ENCODE peak calls at places on chromosomes 6 and 20, in four cellular contexts. One of them, this sample, is unnamed.

GRCh38 chr20:37231970-37232620 is 29.5 kb downstream of the GHRH start:
- DNase-seq in CD8-positive, alpha-beta T cell: no peak
- DNase-seq in psoas muscle: no peak
- DNase-seq in A673: no peak
- DNase-seq in this sample: no peak

GRCh38 chr6:141700836-141701235 is 431.9 kb upstream of the GJE1 start:
- DNase-seq in CD8-positive, alpha-beta T cell: no peak
- DNase-seq in A673: peak; percentile 3
- DNase-seq in psoas muscle: no peak
- DNase-seq in this sample: peak; percentile 3

GRCh38 chr20:57435498-57436222 is 44.5 kb downstream of the RBM38 start:
- DNase-seq in CD8-positive, alpha-beta T cell: peak; percentile 28
- DNase-seq in A673: peak; percentile 44
- DNase-seq in psoas muscle: peak; percentile 90
- DNase-seq in this sample: no peak

GRCh38 chr6:62971976-62972658 is 239.2 kb upstream of the FKBP1C start:
- DNase-seq in CD8-positive, alpha-beta T cell: no peak
- DNase-seq in psoas muscle: no peak
- DNase-seq in A673: no peak
- DNase-seq in this sample: no peak

GRCh38 chr6:158630944-158631616 is 13.5 kb downstream of the DYNLT1 start:
- DNase-seq in psoas muscle: peak; percentile 66
- DNase-seq in CD8-positive, alpha-beta T cell: no peak
- DNase-seq in A673: no peak
- DNase-seq in this sample: peak; percentile 77

GRCh38 chr6:130825772-130826441 is 1.3 kb upstream of the SMLR1 start:
- DNase-seq in A673: no peak
- DNase-seq in psoas muscle: no peak
- DNase-seq in CD8-positive, alpha-beta T cell: no peak
- DNase-seq in this sample: no peak

GRCh38 chr6:112879920-112880413 is 532.8 kb downstream of the RFPL4B start:
- DNase-seq in psoas muscle: peak; percentile 50
- DNase-seq in A673: no peak
- DNase-seq in CD8-positive, alpha-beta T cell: no peak
- DNase-seq in this sample: no peak

GRCh38 chr6:115001726-115002436 is 659.1 kb upstream of the HS3ST5 start:
- DNase-seq in A673: peak; percentile 26
- DNase-seq in psoas muscle: no peak
- DNase-seq in CD8-positive, alpha-beta T cell: no peak
- DNase-seq in this sample: no peak

GRCh38 chr6:52900536-52900935 is 9.0 kb downstream of the GSTA3 start:
- DNase-seq in psoas muscle: no peak
- DNase-seq in A673: no peak
- DNase-seq in CD8-positive, alpha-beta T cell: no peak
- DNase-seq in this sample: no peak

GRCh38 chr6:42368156-42368555 is 83.6 kb downstream of the TRERF1 start:
- DNase-seq in CD8-positive, alpha-beta T cell: peak; percentile 47
- DNase-seq in psoas muscle: no peak
- DNase-seq in A673: no peak
- DNase-seq in this sample: peak; percentile 21

GRCh38 chr20:36744764-36745191 is 1.1 kb downstream of the NDRG3 start:
- DNase-seq in psoas muscle: peak; percentile 87
- DNase-seq in CD8-positive, alpha-beta T cell: no peak
- DNase-seq in A673: no peak
- DNase-seq in this sample: peak; percentile 30

GRCh38 chr6:75802366-75802765 is 53.3 kb downstream of the MYO6 start:
- DNase-seq in A673: no peak
- DNase-seq in CD8-positive, alpha-beta T cell: no peak
- DNase-seq in psoas muscle: no peak
- DNase-seq in this sample: no peak

GRCh38 chr6:7071405-7071804 is 36.4 kb upstream of the RREB1 start:
- DNase-seq in A673: no peak
- DNase-seq in psoas muscle: no peak
- DNase-seq in CD8-positive, alpha-beta T cell: no peak
- DNase-seq in this sample: no peak

GRCh38 chr6:113449051-113449450 is 408.1 kb upstream of the MARCKS start:
- DNase-seq in CD8-positive, alpha-beta T cell: no peak
- DNase-seq in A673: no peak
- DNase-seq in psoas muscle: no peak
- DNase-seq in this sample: no peak

GRCh38 chr6:55886185-55886836 is 10.9 kb upstream of the BMP5 start:
- DNase-seq in psoas muscle: no peak
- DNase-seq in A673: peak; percentile 39
- DNase-seq in CD8-positive, alpha-beta T cell: no peak
- DNase-seq in this sample: peak; percentile 42

DNA sequence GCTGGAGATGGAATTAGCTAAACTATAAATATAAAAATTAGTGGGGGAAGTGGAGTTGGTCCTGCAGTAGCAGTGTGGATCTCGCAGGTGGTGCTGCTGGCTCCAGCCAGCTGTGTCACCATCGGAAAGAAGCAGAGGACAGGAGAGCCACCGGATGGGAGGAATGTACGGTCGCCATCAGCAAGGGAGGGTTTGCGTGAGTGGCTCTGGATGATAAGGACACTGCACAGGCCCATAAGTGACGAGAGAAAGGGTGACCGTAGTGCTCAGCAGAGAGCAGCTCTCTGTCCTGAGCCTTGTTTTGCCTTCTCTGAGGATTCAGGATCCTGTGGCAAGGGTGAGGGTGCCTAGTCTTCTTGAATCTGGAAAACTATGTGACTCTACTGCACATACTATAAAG is 378.7 kb downstream of the ZFAND3 start:
- DNase-seq in A673: no peak
- DNase-seq in CD8-positive, alpha-beta T cell: no peak
- DNase-seq in psoas muscle: no peak
- DNase-seq in this sample: no peak
- TF ChIP-seq CTCF in A673: no peak
- TF ChIP-seq CTCF in CD8-positive, alpha-beta T cell: no peak
- TF ChIP-seq CTCF in psoas muscle: no peak
- TF ChIP-seq CTCF in this sample: no peak

DNA sequence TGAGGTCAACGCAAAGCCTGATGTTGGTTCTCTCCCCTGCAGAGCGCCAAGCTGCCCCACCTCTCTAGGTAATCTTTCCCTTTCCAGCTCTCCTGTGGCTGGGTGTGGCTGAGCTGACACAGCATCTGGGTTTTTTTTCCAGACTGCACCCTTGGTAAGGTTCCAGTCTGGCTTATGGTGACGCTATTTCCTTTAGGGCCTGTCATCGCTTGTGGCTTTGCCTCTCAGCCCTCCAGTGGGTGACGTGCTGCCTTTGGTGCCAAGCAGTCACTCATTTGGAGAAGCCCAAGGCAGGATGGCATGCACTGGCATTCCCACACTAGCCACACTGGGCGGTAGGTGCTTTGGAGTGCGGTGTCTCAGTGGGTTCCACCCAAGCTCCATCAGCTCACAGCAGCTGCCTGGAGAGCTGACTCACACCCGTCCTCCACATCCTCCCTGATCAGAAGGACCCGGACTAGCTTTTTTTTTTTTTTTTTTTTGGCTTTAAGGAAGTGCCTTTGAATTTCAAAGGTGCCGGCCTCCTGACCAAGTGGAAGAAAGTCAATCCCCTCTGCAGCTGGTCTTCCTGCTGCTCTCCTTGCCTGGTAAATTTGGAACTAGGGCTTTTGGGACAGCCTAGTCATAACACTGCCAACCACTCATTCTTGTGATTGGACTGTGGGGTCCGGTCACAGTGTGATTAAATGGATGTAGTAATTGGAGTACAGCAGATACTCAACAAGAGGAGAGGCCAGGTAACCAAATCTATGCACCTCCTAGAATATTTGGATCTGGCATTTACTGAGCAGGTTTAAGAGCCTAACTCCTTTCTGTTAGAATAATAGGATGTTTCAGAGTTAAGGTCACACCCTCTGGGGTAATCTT is 153.6 kb downstream of the CD83 start:
- DNase-seq in CD8-positive, alpha-beta T cell: no peak
- DNase-seq in psoas muscle: no peak
- DNase-seq in A673: no peak
- DNase-seq in this sample: peak; percentile 80
- H3K4me3 ChIP-seq in CD8-positive, alpha-beta T cell: no peak overlapping the region
- H3K4me3 ChIP-seq in psoas muscle: no peak overlapping the region
- H3K4me3 ChIP-seq in A673: no peak overlapping the region
- H3K4me3 ChIP-seq in this sample: no peak overlapping the region

GRCh38 chr6:164455835-164456234 is 853.6 kb downstream of the C6orf118 start:
- DNase-seq in A673: no peak
- DNase-seq in psoas muscle: no peak
- DNase-seq in CD8-positive, alpha-beta T cell: no peak
- DNase-seq in this sample: no peak
- TF ChIP-seq CTCF in A673: no peak
- TF ChIP-seq CTCF in psoas muscle: no peak
- TF ChIP-seq CTCF in CD8-positive, alpha-beta T cell: no peak
- TF ChIP-seq CTCF in this sample: no peak

DNA sequence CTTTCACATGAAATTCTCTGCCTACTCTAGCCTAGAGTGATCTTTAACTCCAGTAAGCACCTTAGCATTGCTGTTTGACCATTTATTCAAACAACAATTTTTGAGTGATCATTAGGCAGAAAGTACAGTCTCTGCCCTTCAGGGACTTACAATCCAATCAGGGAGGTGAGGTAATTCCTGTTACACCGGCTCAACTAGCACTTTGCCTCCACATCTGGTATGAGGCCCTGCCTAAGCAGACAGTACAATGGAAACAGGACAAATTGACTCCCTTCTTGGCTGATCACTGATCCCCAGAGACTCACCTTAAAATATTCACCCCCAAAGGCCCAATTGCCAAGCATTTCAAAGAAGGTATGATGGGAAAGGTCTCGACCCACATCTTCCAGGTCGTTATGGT is 1.4 kb downstream of the AARS2 start:
- DNase-seq in psoas muscle: no peak
- DNase-seq in CD8-positive, alpha-beta T cell: no peak
- DNase-seq in A673: no peak
- DNase-seq in this sample: no peak
- H3K4me3 ChIP-seq in psoas muscle: no peak overlapping the region
- H3K4me3 ChIP-seq in CD8-positive, alpha-beta T cell: peak overlapping the region; percentile 82
- H3K4me3 ChIP-seq in A673: peak overlapping the region; percentile 92
- H3K4me3 ChIP-seq in this sample: no peak overlapping the region

GRCh38 chr6:134921980-134922313 is 28.0 kb downstream of the ALDH8A1 start:
- DNase-seq in psoas muscle: no peak
- DNase-seq in CD8-positive, alpha-beta T cell: no peak
- DNase-seq in A673: no peak
- DNase-seq in this sample: peak; percentile 51

GRCh38 chr6:134921276-134921979 is 28.5 kb downstream of the ALDH8A1 start:
- DNase-seq in A673: no peak
- DNase-seq in CD8-positive, alpha-beta T cell: no peak
- DNase-seq in psoas muscle: no peak
- DNase-seq in this sample: no peak

GRCh38 chr6:134920422-134920821 is 29.5 kb downstream of the ALDH8A1 start:
- DNase-seq in A673: no peak
- DNase-seq in CD8-positive, alpha-beta T cell: no peak
- DNase-seq in psoas muscle: no peak
- DNase-seq in this sample: no peak

GRCh38 chr6:134918418-134918961 is 31.4 kb downstream of the ALDH8A1 start:
- DNase-seq in psoas muscle: no peak
- DNase-seq in CD8-positive, alpha-beta T cell: no peak
- DNase-seq in A673: no peak
- DNase-seq in this sample: peak; percentile 49
- TF ChIP-seq CTCF in psoas muscle: no peak
- TF ChIP-seq CTCF in CD8-positive, alpha-beta T cell: no peak
- TF ChIP-seq CTCF in A673: peak; percentile 15
- TF ChIP-seq CTCF in this sample: no peak